ENCODE peak calls at places on chromosomes 2 and 18, in four cellular contexts. R is GM12878, B is HepG2, V is K562. D is an unnamed sample.
A peak's percentile ranks its signal among the peaks of the same experiment; 100 is the strongest.

GRCh38 chr2:237154050-237154638 is 68.5 kb downstream of the COPS8 start:
- DNase-seq in R (no peak), B (peak; percentile 53), V (peak; percentile 11), D (peak; percentile 64)

GRCh38 chr2:49954074-49954473 is 799.8 kb upstream of the FSHR start:
- DNase-seq in R (no peak), B (no peak), V (no peak), D (no peak)

GRCh38 chr2:238657132-238658053 is 190.5 kb upstream of the TWIST2 start:
- DNase-seq in R (no peak), B (no peak), V (no peak), D (no peak)

GRCh38 chr2:11998218-11998617 is 251.8 kb downstream of the LPIN1 start:
- DNase-seq in R (peak; percentile 60), B (no peak), V (no peak), D (no peak)

GRCh38 chr2:183926433-183926832 is 671.9 kb upstream of the ZNF804A start:
- DNase-seq in R (no peak), B (no peak), V (no peak), D (no peak)

GRCh38 chr18:49591271-49591670 is 29.4 kb downstream of the LIPG start:
- DNase-seq in R (no peak), B (no peak), V (no peak), D (no peak)

GRCh38 chr2:157468931-157469708 is 25.2 kb upstream of the CYTIP start:
- DNase-seq in R (peak; percentile 95), B (no peak), V (no peak), D (no peak)

GRCh38 chr2:229765721-229766120 is 51.4 kb upstream of the DNER start:
- DNase-seq in R (no peak), B (no peak), V (no peak), D (no peak)

GRCh38 chr2:48320747-48321146 is 209.2 kb upstream of the STON1 start:
- DNase-seq in R (no peak), B (no peak), V (no peak), D (no peak)

GRCh38 chr2:136178941-136179601 is 61.1 kb upstream of the CXCR4 start:
- DNase-seq in R (no peak), B (no peak), V (no peak), D (no peak)

GRCh38 chr2:112807233-112807807 is 23.0 kb upstream of the IL1A start:
- DNase-seq in R (no peak), B (no peak), V (no peak), D (no peak)

GRCh38 chr18:3892141-3892540 is 442.2 kb downstream of the TGIF1 start:
- DNase-seq in R (no peak), B (no peak), V (no peak), D (no peak)

GRCh38 chr2:240873098-240873788 is 4.6 kb downstream of the AGXT start:
- DNase-seq in R (no peak), B (no peak), V (no peak), D (peak; percentile 11)

GRCh38 chr2:237700583-237701032 is 73.2 kb downstream of the LRRFIP1 start:
- DNase-seq in R (peak; percentile 54), B (no peak), V (no peak), D (no peak)

GRCh38 chr2:195535911-195536522 is 121.0 kb upstream of the SLC39A10 start:
- DNase-seq in R (peak; percentile 92), B (no peak), V (no peak), D (no peak)

GRCh38 chr18:75360941-75361340 is 66.6 kb downstream of the SMIM21 start:
- DNase-seq in R (no peak), B (no peak), V (no peak), D (no peak)

GRCh38 chr18:62030091-62030985 is 137.5 kb upstream of the RNF152 start:
- DNase-seq in R (no peak), B (no peak), V (no peak), D (no peak)

GRCh38 chr2:167987558-167987957 is 259.8 kb downstream of the STK39 start:
- DNase-seq in R (no peak), B (no peak), V (no peak), D (no peak)

GRCh38 chr2:189633392-189633811 is 27.9 kb upstream of the ASNSD1 start:
- DNase-seq in R (no peak), B (no peak), V (no peak), D (no peak)

GRCh38 chr2:160227252-160227651 is 27.2 kb upstream of the ITGB6 start:
- DNase-seq in R (no peak), B (no peak), V (no peak), D (no peak)

GRCh38 chr2:46171441-46171953 is 125.7 kb upstream of the EPAS1 start:
- DNase-seq in R (no peak), B (no peak), V (no peak), D (no peak)

GRCh38 chr2:120735750-120736170 is at the start of gene GLI2:
- DNase-seq in R (no peak), B (peak; percentile 15), V (peak; percentile 63), D (peak; percentile 87)

GRCh38 chr2:170949415-170949814 is 20.4 kb downstream of the GORASP2 start:
- DNase-seq in R (no peak), B (no peak), V (no peak), D (no peak)

GRCh38 chr18:32764611-32765244 is 8.1 kb downstream of the KLHL14 start:
- DNase-seq in R (no peak), B (no peak), V (no peak), D (no peak)

GRCh38 chr18:32768646-32769206 is 4.1 kb downstream of the KLHL14 start:
- DNase-seq in R (no peak), B (no peak), V (no peak), D (no peak)

GRCh38 chr18:32769242-32770180 is 3.3 kb downstream of the KLHL14 start:
- DNase-seq in R (no peak), B (peak; percentile 82), V (no peak), D (peak; percentile 59)

GRCh38 chr18:32770181-32770650 is 2.6 kb downstream of the KLHL14 start:
- DNase-seq in R (no peak), B (peak; percentile 23), V (no peak), D (peak; percentile 29)

GRCh38 chr18:32767400-32767799 is 5.4 kb downstream of the KLHL14 start:
- DNase-seq in R (no peak), B (peak; percentile 40), V (no peak), D (no peak)
- TF ChIP-seq ETV6 in R (no peak), B (no peak), V (no peak), D (no peak)

DNA sequence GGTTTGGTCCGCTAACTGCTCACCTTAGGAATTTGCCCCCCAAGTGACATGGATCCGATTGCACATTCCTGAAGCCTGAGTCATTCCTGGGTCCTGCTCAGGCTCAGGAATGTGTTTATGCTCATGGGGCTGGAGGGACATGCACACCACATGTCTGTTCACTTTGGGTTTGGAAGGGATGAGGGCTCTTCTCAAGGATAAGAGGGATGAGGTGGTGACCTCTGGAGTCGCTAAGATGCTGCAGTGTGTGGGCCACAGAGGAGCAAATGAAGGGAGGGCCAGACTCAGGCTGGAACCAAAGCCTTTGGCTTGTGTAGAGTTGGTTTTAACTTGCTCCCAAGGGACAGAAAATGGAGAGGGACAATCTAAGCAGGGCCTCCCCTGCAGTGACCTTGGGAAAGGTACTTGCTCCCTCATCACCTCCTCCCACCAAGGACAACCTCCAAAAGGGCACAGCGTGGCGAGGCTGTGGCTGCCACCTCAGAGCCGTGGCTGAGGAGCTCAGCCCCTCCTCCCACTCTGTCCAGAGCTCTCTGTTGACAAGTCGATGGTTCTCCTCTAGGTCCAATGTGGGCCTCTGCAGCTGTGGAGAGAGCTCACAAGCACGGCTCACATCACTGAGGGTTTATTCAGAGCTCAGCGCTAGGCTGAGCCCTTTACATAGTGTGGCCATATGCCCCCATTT is 66.1 kb downstream of the HS1BP3 start:
- DNase-seq in R (no peak), B (peak; percentile 98), V (peak; percentile 44), D (peak; percentile 63)
- TF ChIP-seq ETV6 in R (no peak), B (no peak), V (no peak), D (no peak)

GRCh38 chr18:31134988-31135529 is 27.6 kb downstream of the DSC1 start:
- DNase-seq in R (no peak), B (no peak), V (no peak), D (no peak)
- TF ChIP-seq ETV6 in R (no peak), B (no peak), V (no peak), D (no peak)

GRCh38 chr2:28276076-28276618 is 116.5 kb upstream of the FOSL2 start:
- DNase-seq in R (peak; percentile 44), B (no peak), V (peak; percentile 52), D (no peak)
- TF ChIP-seq ETV6 in R (no peak), B (no peak), V (no peak), D (no peak)

GRCh38 chr18:39653221-39653620 is 2087.6 kb upstream of the CELF4 start:
- DNase-seq in R (no peak), B (no peak), V (no peak), D (no peak)

GRCh38 chr18:39648616-39649015 is 2083.0 kb upstream of the CELF4 start:
- DNase-seq in R (no peak), B (no peak), V (no peak), D (no peak)

GRCh38 chr18:39647627-39648502 is 2082.3 kb upstream of the CELF4 start:
- DNase-seq in R (no peak), B (no peak), V (no peak), D (no peak)
- TF ChIP-seq ETV6 in R (no peak), B (no peak), V (no peak), D (no peak)

DNA sequence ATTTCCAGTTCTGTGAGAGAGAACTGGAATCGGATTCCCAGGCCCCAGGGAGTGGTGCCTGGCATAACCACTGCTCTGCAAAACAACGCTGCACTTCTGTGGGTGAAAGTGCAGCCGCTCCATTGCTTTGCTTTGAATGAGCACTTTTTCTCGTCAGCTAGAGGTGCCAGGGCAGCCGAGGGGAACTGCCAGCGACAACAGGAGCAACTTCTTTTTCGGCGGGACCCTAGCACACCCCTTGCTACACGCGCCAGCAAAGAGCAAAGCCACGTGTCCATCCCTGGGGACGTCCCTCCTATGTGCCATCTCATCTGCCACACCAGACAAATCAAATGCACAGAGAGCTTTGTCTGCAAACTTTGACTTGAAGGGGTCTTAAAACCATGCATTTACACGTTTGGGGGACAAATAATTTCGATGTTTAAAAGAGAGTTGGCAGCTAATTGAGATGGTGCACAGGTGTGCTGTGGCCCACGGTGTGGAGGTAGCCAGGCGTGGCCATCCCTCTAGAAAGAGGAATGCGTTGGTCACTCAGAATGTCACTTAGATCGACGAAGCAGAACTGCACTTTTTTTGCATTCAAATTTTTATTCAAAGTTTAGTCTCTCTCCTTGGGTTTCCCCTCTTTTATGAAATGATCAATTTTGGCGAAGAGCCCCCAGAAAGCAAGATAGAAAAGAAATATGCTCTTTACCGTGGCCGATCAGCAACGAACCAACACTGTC is 151.8 kb downstream of the MBP start:
- DNase-seq in R (peak; percentile 38), B (no peak), V (no peak), D (no peak)
- TF ChIP-seq ETV6 in R (no peak), B (no peak), V (no peak), D (no peak)

D was measured in WTC11.